ENCODE peak calls at places on chromosome 20, in five cellular contexts. One of them, this sample, is unnamed.

GRCh38 chr20:32649697-32650471 is 23.9 kb downstream of the C20orf203 start:
- DNase-seq in aorta: no peak
- DNase-seq in H7: peak; percentile 70
- DNase-seq in NCI-H2107: no peak
- DNase-seq in activated CD4-positive, CD25-positive, alpha-beta regulatory T cell: no peak
- DNase-seq in this sample: no peak

GRCh38 chr20:51327251-51327841 is 215.2 kb downstream of the NFATC2 start:
- DNase-seq in NCI-H2107: no peak
- DNase-seq in activated CD4-positive, CD25-positive, alpha-beta regulatory T cell: no peak
- DNase-seq in H7: no peak
- DNase-seq in aorta: no peak
- DNase-seq in this sample: peak; percentile 81

GRCh38 chr20:47740225-47741184 is 44.8 kb downstream of the SULF2 start:
- DNase-seq in aorta: no peak
- DNase-seq in NCI-H2107: no peak
- DNase-seq in H7: peak; percentile 85
- DNase-seq in activated CD4-positive, CD25-positive, alpha-beta regulatory T cell: no peak
- DNase-seq in this sample: no peak

GRCh38 chr20:61502433-61502832 is 250.4 kb downstream of the CDH4 start:
- DNase-seq in aorta: no peak
- DNase-seq in H7: no peak
- DNase-seq in activated CD4-positive, CD25-positive, alpha-beta regulatory T cell: no peak
- DNase-seq in NCI-H2107: no peak
- DNase-seq in this sample: peak; percentile 9

GRCh38 chr20:52410182-52410647 is 218.6 kb upstream of the ZFP64 start:
- DNase-seq in H7: no peak
- DNase-seq in aorta: no peak
- DNase-seq in NCI-H2107: no peak
- DNase-seq in activated CD4-positive, CD25-positive, alpha-beta regulatory T cell: no peak
- DNase-seq in this sample: peak; percentile 75

GRCh38 chr20:51680067-51680749 is 88.0 kb downstream of the ATP9A start:
- DNase-seq in activated CD4-positive, CD25-positive, alpha-beta regulatory T cell: no peak
- DNase-seq in H7: no peak
- DNase-seq in aorta: no peak
- DNase-seq in NCI-H2107: no peak
- DNase-seq in this sample: no peak

GRCh38 chr20:39676857-39677351 is 714.8 kb downstream of the DHX35 start:
- DNase-seq in H7: no peak
- DNase-seq in aorta: no peak
- DNase-seq in activated CD4-positive, CD25-positive, alpha-beta regulatory T cell: no peak
- DNase-seq in NCI-H2107: no peak
- DNase-seq in this sample: peak; percentile 23

GRCh38 chr20:542777-543368 is 717 bp downstream of the CSNK2A1 start:
- DNase-seq in aorta: peak; percentile 79
- DNase-seq in H7: no peak
- DNase-seq in NCI-H2107: no peak
- DNase-seq in activated CD4-positive, CD25-positive, alpha-beta regulatory T cell: no peak
- DNase-seq in this sample: no peak

GRCh38 chr20:10511166-10511506 is 76.0 kb downstream of the SLX4IP start:
- DNase-seq in NCI-H2107: no peak
- DNase-seq in activated CD4-positive, CD25-positive, alpha-beta regulatory T cell: no peak
- DNase-seq in aorta: no peak
- DNase-seq in H7: no peak
- DNase-seq in this sample: no peak

GRCh38 chr20:63978319-63979220 is 872 bp downstream of the SAMD10 start:
- DNase-seq in aorta: no peak
- DNase-seq in H7: peak; percentile 93
- DNase-seq in NCI-H2107: no peak
- DNase-seq in activated CD4-positive, CD25-positive, alpha-beta regulatory T cell: no peak
- DNase-seq in this sample: no peak

GRCh38 chr20:4156411-4156810 is 141.1 kb upstream of the RNF24 start:
- DNase-seq in aorta: peak; percentile 45
- DNase-seq in activated CD4-positive, CD25-positive, alpha-beta regulatory T cell: no peak
- DNase-seq in NCI-H2107: no peak
- DNase-seq in H7: no peak
- DNase-seq in this sample: no peak

GRCh38 chr20:1478566-1478965 is 11.9 kb upstream of the NSFL1C start:
- DNase-seq in aorta: no peak
- DNase-seq in activated CD4-positive, CD25-positive, alpha-beta regulatory T cell: no peak
- DNase-seq in NCI-H2107: no peak
- DNase-seq in H7: no peak
- DNase-seq in this sample: peak; percentile 69

GRCh38 chr20:60883517-60883916 is 368.5 kb upstream of the CDH4 start:
- DNase-seq in H7: no peak
- DNase-seq in aorta: no peak
- DNase-seq in NCI-H2107: no peak
- DNase-seq in activated CD4-positive, CD25-positive, alpha-beta regulatory T cell: no peak
- DNase-seq in this sample: no peak

GRCh38 chr20:34337982-34338756 is 24.9 kb upstream of the ITCH start:
- DNase-seq in H7: no peak
- DNase-seq in activated CD4-positive, CD25-positive, alpha-beta regulatory T cell: no peak
- DNase-seq in NCI-H2107: no peak
- DNase-seq in aorta: no peak
- DNase-seq in this sample: no peak

This sample was measured in AG08395.